ENCODE peak calls at places on chromosomes 13 and 19, in five cellular contexts. M is upper lobe of left lung, V is A549, Z is thoracic aorta, L is upper lobe of right lung. Y is an unnamed sample.

GRCh38 chr13:65417953-65418352 is 1812.2 kb downstream of the PCDH9 start:
- DNase-seq in V (no peak), Z (no peak), L (no peak), M (no peak), Y (no peak)

GRCh38 chr13:30301827-30302226 is 5.5 kb downstream of the KATNAL1 start:
- DNase-seq in M (no peak), V (no peak), L (no peak), Z (no peak), Y (no peak)

GRCh38 chr19:50461066-50461875 is 15.0 kb upstream of the EMC10 start:
- DNase-seq in Z (no peak), L (peak), M (no peak), V (peak), Y (peak)

GRCh38 chr13:110233181-110233641 is 73.7 kb downstream of the COL4A1 start:
- DNase-seq in Z (peak), L (no peak), V (no peak), M (no peak), Y (no peak)

GRCh38 chr13:77696006-77696862 is 1.3 kb upstream of the SLAIN1 start:
- DNase-seq in Z (no peak), V (no peak), M (no peak), L (no peak), Y (no peak)

GRCh38 chr13:43227721-43228120 is 204.3 kb downstream of the DNAJC15 start:
- DNase-seq in Z (no peak), L (no peak), M (no peak), V (no peak), Y (no peak)

GRCh38 chr19:17370026-17370587 is 7.0 kb downstream of the PLVAP start:
- DNase-seq in V (no peak), Z (no peak), M (no peak), L (no peak), Y (no peak)

GRCh38 chr19:51387924-51388389 is at the start of gene LIM2:
- DNase-seq in Z (no peak), L (no peak), M (no peak), V (no peak), Y (peak)

GRCh38 chr13:30845297-30846214 is 60.5 kb upstream of the MEDAG start:
- DNase-seq in L (no peak), V (no peak), Z (no peak), M (no peak), Y (no peak)

GRCh38 chr19:5993516-5994406 is 15.8 kb upstream of the RANBP3 start:
- DNase-seq in V (no peak), L (peak), Z (no peak), M (peak), Y (peak)

GRCh38 chr13:51246411-51247298 is 24.5 kb downstream of the FAM124A start:
- DNase-seq in V (no peak), M (peak), L (no peak), Z (no peak), Y (no peak)

GRCh38 chr19:42059196-42059595 is 10.8 kb downstream of the GRIK5 start:
- DNase-seq in Z (no peak), L (no peak), V (no peak), M (no peak), Y (no peak)

GRCh38 chr19:49441210-49441959 is at the start of gene SLC17A7:
- DNase-seq in Z (no peak), V (peak), L (no peak), M (peak), Y (no peak)

GRCh38 chr13:35283856-35284255 is 192.6 kb downstream of the MAB21L1 start:
- DNase-seq in Z (no peak), L (no peak), V (no peak), M (no peak), Y (no peak)

GRCh38 chr19:16078311-16078758 is 2.0 kb downstream of the TPM4 start:
- DNase-seq in L (peak), M (no peak), V (no peak), Z (no peak), Y (peak)

GRCh38 chr13:51519839-51520238 is 64.4 kb upstream of the WDFY2 start:
- DNase-seq in M (no peak), V (no peak), Z (no peak), L (no peak), Y (no peak)

GRCh38 chr13:99686157-99686572 is 184.9 kb downstream of the TM9SF2 start:
- DNase-seq in M (no peak), L (no peak), V (no peak), Z (no peak), Y (no peak)

GRCh38 chr19:18440421-18440877 is 2.5 kb upstream of the ISYNA1 start:
- DNase-seq in V (no peak), Z (no peak), M (peak), L (no peak), Y (peak)

GRCh38 chr19:54790711-54791110 is 12.7 kb upstream of the KIR2DL4 start:
- DNase-seq in Z (no peak), M (no peak), V (no peak), L (no peak), Y (no peak)

GRCh38 chr13:113023217-113023597 is 54.2 kb downstream of the MCF2L start:
- DNase-seq in V (no peak), Z (no peak), M (peak), L (no peak), Y (no peak)

GRCh38 chr19:33064778-33065550 is at the start of gene RHPN2:
- DNase-seq in V (peak), L (peak), Z (no peak), M (peak), Y (peak)

DNA sequence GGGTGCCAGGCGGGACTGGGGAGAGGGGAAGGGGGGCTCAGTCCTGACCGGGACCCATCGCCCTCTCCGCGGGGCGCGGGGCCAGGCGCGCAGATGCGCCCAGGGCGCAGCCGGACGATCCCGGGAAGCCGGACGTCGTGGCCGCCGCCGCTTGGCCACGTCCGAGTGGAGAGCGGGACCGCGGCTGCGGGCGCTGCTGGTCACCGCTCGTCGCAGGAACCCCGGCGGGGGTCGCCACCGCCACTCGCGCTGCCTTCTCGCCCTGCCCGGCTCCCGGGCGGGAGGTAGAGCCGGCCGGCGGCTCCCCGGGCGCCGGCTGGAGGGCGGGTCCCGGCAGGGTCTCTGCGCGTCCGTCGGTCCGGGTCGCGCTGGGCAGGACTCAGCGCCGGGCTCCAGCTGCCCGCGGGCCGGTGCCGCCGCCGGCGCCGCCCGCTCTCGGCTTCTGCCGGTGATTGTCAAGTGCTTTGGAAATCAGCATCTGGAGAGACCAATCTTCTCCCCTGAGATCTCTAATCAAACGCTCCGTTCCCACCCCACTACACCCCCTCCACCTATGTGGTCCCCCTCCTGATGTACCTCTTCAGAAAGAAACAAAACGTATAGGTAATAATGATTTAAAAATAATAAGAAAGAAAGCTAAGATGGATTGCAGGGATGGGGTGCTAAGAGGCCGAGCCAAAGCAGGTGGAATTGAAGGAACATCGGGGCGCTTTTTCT is 464.4 kb downstream of the ITGBL1 start:
- DNase-seq in V (no peak), M (peak), L (no peak), Z (no peak), Y (no peak)
- H3K4me3 ChIP-seq in V (peak), M (peak), L (peak), Z (peak), Y (peak)

GRCh38 chr13:24261566-24261965 is 47.8 kb upstream of the C1QTNF9 start:
- DNase-seq in V (no peak), Z (no peak), L (no peak), M (no peak), Y (no peak)
- H3K27ac ChIP-seq in V (no peak), Z (no peak), L (no peak), M (no peak), Y (peak)

GRCh38 chr19:40466219-40467006 is at the start of gene SPTBN4:
- DNase-seq in M (no peak), V (no peak), L (peak), Z (no peak), Y (peak)
- TF ChIP-seq CTCF in M (no peak), V (no peak), L (no peak), Z (no peak), Y (no peak)

GRCh38 chr19:11422163-11423068 is 3.3 kb upstream of the RGL3 start:
- DNase-seq in L (peak), M (peak), Z (no peak), V (peak), Y (peak)
- H3K4me3 ChIP-seq in L (peak), M (peak), Z (peak), V (peak), Y (peak)

GRCh38 chr19:3672993-3673392 is 27.3 kb downstream of the PIP5K1C start:
- DNase-seq in L (no peak), V (no peak), M (peak), Z (no peak), Y (no peak)
- H3K27ac ChIP-seq in L (no peak), V (no peak), M (peak), Z (peak), Y (no peak)

DNA sequence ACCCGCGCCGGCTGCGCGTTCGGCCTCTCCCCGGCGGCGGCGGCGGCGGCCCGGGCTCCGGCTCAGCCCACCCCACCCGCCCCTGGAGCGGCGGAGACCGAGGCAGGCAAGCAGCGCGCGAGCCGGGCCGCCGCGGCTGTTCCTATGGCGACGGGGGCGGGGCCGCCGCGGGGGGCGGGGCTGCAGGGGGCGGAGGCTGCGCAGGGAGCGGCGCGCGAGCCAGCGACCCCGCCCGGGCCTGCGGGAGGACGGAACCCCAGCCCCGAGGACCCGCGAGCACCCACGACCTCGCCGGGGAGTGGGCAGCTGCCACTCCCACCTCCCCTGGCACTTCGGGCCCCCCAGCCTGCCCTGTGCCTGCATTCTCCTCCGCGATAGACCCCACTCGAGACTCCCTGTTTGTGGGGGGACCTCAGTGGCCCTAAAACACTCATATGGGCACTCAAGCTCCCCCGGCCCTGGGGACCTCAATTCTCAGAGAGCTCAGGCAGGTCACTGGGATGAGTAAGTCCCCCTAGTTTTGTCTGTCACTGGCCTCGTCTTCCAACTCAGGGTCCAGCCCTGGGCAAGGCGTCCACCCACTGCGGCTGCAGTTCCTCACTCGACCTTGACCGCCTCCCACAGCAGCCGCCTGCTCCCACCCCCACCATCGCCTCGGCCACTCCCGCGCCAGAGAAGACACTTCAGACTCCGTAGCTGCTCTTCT is at the start of gene CTXN1:
- DNase-seq in L (peak), V (peak), Z (no peak), M (peak), Y (peak)
- TF ChIP-seq CTCF in L (no peak), V (no peak), Z (no peak), M (no peak), Y (no peak)

DNA sequence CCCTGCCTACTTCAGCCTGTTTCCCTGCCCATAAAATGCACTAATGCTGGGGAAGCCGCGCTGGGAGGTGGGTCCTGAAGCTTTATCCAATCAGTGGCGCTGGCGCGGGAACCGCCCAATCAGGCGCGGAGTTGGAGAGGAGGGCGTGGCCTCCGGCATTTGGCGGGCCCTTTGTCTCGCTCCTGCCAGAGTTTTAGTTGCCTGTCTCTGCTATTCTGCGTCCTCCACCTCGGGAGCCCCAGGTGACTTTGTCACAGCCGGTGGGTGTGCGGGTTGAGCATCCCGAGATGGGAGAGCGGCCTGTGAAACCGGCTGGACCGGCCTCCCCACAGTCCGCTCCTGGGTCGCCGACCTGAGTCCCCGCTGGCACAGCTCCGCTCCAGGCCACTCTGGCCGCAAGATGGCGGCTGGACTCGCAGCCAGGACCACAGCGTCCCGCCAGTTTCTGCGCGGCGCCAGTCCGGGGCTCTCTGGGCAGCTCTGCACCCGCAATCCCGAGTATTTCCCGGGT is 30.7 kb upstream of the ZNF429 start:
- DNase-seq in L (peak), M (peak), Z (peak), V (no peak), Y (peak)
- H3K4me3 ChIP-seq in L (peak), M (peak), Z (peak), V (no peak), Y (peak)

Y was measured in spleen.